ENCODE peak calls at places on chromosomes 2 and 18, in ten cellular contexts. D is GM06990, V is colonic mucosa, K is kidney epithelial cell, H is RWPE1, A is WERI-Rb-1, G is endodermal cell, J is A549, W is GM12865, S is BJ. E is an unnamed sample.
A peak's percentile ranks its signal among the peaks of the same experiment; 100 is the strongest.

GRCh38 chr2:128347701-128348504 is 29.2 kb upstream of the HS6ST1 start:
- DNase-seq in D (no peak), V (no peak), K (peak; percentile 52), H (no peak), A (no peak), G (peak; percentile 50), J (no peak), W (no peak), S (no peak), E (no peak)

GRCh38 chr2:229344151-229344551 is 73.1 kb upstream of the PID1 start:
- DNase-seq in D (no peak), V (no peak), K (no peak), H (peak; percentile 81), A (no peak), G (no peak), J (no peak), W (no peak), S (peak; percentile 73), E (no peak)

GRCh38 chr2:128792476-128793054 is 473.9 kb upstream of the HS6ST1 start:
- DNase-seq in D (no peak), V (peak; percentile 5), K (no peak), H (no peak), A (no peak), G (peak; percentile 12), J (no peak), W (no peak), S (no peak), E (no peak)

GRCh38 chr2:156483741-156484173 is 47.6 kb downstream of the GPD2 start:
- DNase-seq in D (no peak), V (no peak), K (no peak), H (no peak), A (no peak), G (no peak), J (no peak), W (no peak), S (no peak), E (no peak)

GRCh38 chr2:64086347-64087082 is 57.7 kb downstream of the PELI1 start:
- DNase-seq in D (no peak), V (no peak), K (no peak), H (no peak), A (no peak), G (no peak), J (no peak), W (no peak), S (no peak), E (no peak)

GRCh38 chr2:43109261-43109743 is 117.1 kb downstream of the ZFP36L2 start:
- DNase-seq in D (no peak), V (no peak), K (no peak), H (no peak), A (no peak), G (peak; percentile 21), J (no peak), W (no peak), S (no peak), E (no peak)

GRCh38 chr18:41917199-41917598 is 37.8 kb upstream of the PIK3C3 start:
- DNase-seq in D (no peak), V (no peak), K (no peak), H (no peak), A (no peak), G (no peak), J (no peak), W (no peak), S (no peak), E (no peak)

GRCh38 chr2:85706604-85707296 is 12.6 kb downstream of the GNLY start:
- DNase-seq in D (no peak), V (no peak), K (no peak), H (no peak), A (no peak), G (no peak), J (no peak), W (no peak), S (no peak), E (no peak)

GRCh38 chr2:190075623-190076022 is 13.1 kb upstream of the MSTN start:
- DNase-seq in D (no peak), V (no peak), K (no peak), H (no peak), A (no peak), G (no peak), J (no peak), W (no peak), S (no peak), E (no peak)

GRCh38 chr2:190068764-190069163 is 6.2 kb upstream of the MSTN start:
- DNase-seq in D (no peak), V (no peak), K (no peak), H (no peak), A (no peak), G (no peak), J (no peak), W (no peak), S (no peak), E (no peak)

GRCh38 chr2:190065839-190066238 is 3.3 kb upstream of the MSTN start:
- DNase-seq in D (no peak), V (no peak), K (no peak), H (no peak), A (no peak), G (no peak), J (no peak), W (no peak), S (no peak), E (no peak)

DNA sequence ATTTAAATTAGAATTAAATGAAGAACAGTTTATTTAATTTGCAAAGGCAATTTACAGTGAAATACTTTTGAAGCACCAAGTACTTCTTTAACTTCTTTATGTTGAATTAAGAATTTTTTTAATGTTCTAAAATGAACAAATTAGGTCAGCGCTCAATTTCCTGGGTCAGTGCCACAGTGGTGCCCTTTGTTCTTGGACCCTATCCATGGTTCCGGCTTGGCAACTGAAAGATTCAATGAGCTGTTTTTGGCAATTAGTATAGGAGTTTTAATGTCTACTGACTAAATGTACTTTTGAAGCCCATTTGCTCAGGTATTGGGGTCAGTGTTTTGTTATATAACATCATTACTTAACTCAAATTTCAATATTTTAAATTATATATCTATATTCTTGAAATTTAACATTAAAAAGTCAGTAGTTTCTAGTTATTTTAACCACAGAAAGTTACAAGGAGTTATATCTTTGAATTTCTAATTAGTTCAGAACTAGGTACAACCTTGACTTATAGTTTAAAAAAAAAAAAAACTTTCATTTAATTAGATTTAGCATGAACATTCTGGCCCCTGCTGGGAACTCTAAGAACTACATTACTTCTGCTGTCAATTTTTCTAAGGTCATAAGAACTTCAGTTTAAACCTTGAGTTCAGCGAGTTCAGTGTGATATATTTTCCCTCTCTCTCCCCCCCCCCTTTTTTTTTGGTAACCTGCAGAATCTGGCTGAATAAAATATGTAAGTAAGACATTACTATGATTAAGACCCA is 7.6 kb upstream of the MSTN start:
- DNase-seq in D (peak; percentile 19), V (peak; percentile 33), K (peak; percentile 26), H (peak; percentile 19), A (peak; percentile 22), G (no peak), J (peak; percentile 7), W (peak; percentile 83), S (peak; percentile 37), E (no peak)
- TF ChIP-seq CTCF in D (peak; percentile 62), V (peak; percentile 36), K (peak; percentile 62), H (peak; percentile 66), A (peak; percentile 21), G (peak; percentile 82), J (peak; percentile 82), W (peak; percentile 52), S (peak; percentile 58), E (peak; percentile 96)

GRCh38 chr2:8358179-8358578 is 323.7 kb upstream of the ID2 start:
- DNase-seq in D (no peak), V (no peak), K (no peak), H (no peak), A (no peak), G (no peak), J (no peak), W (peak; percentile 39), S (no peak), E (no peak)

GRCh38 chr2:8355046-8355445 is 326.8 kb upstream of the ID2 start:
- DNase-seq in D (no peak), V (no peak), K (no peak), H (no peak), A (peak; percentile 28), G (no peak), J (no peak), W (no peak), S (no peak), E (no peak)

GRCh38 chr2:8361930-8362329 is 319.9 kb upstream of the ID2 start:
- DNase-seq in D (no peak), V (no peak), K (no peak), H (no peak), A (no peak), G (no peak), J (no peak), W (no peak), S (no peak), E (no peak)

GRCh38 chr2:8352989-8353388 is 328.9 kb upstream of the ID2 start:
- DNase-seq in D (no peak), V (no peak), K (no peak), H (no peak), A (no peak), G (no peak), J (no peak), W (no peak), S (no peak), E (no peak)

DNA sequence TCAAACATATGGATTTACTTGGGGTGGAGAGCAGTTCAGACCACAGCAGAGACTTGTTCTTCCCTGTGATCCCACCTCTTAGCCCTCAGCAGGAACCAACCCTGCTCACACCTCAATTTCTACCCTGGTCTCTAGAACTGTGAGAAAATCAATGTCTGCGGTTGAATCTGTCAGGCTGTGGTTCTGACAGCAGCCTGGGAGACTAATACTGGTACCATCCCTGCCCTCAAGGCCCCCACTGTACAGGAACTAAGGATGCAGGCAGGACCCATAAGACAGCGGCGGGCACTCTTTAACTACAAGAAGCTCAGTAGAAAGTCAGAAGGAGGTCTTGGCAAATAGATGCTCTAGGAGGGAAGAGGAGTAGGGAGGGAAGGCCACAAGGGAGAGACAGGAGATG is 324.1 kb upstream of the ID2 start:
- DNase-seq in D (no peak), V (no peak), K (no peak), H (no peak), A (no peak), G (no peak), J (no peak), W (peak; percentile 61), S (no peak), E (no peak)
- TF ChIP-seq CTCF in D (no peak), V (no peak), K (no peak), H (no peak), A (no peak), G (no peak), J (no peak), W (no peak), S (no peak), E (no peak)

DNA sequence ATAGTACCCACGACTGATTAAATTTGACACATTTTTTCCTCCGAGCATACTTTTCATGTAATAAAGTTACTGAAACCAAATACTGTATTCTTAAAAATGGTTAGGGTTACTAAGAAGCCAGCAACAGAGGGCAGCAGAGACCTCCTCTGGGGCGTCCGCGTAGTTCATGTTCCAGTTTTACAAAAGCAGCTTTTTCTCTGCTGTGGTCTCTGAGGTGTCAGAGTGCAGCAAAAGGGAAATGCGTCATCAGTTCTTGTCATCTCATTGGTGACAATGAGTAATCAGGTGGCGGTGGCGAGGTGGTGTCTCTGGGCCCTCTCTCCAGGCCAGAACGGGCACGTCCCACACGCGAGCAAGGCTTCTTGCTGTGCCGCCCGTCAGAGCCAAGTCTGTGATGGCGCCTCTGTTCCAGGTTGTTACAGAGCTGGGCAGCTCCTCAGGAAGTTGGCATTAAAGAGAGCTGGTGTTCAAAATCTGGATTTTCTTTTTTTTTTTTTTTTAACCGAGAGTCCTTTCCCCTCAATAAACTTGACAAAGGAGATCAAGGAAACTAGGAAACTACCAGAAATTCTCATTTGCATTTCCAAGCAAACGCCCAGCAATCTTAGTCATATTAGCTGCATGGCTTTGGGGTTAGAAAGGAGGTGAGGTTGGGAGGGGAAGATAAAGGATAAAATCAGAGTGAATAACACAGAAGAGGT is 98.6 kb upstream of the BZW1 start:
- DNase-seq in D (peak; percentile 79), V (peak; percentile 93), K (peak; percentile 87), H (peak; percentile 69), A (peak; percentile 71), G (peak; percentile 88), J (peak; percentile 78), W (peak; percentile 98), S (peak; percentile 72), E (peak; percentile 46)
- TF ChIP-seq CTCF in D (peak; percentile 80), V (peak; percentile 61), K (peak; percentile 86), H (peak; percentile 90), A (peak; percentile 74), G (peak; percentile 91), J (peak; percentile 96), W (peak; percentile 78), S (peak; percentile 87), E (peak; percentile 99)

GRCh38 chr2:75998451-75998850 is 287.7 kb upstream of the GCFC2 start:
- DNase-seq in D (no peak), V (no peak), K (no peak), H (no peak), A (no peak), G (no peak), J (no peak), W (peak; percentile 3), S (no peak), E (no peak)

DNA sequence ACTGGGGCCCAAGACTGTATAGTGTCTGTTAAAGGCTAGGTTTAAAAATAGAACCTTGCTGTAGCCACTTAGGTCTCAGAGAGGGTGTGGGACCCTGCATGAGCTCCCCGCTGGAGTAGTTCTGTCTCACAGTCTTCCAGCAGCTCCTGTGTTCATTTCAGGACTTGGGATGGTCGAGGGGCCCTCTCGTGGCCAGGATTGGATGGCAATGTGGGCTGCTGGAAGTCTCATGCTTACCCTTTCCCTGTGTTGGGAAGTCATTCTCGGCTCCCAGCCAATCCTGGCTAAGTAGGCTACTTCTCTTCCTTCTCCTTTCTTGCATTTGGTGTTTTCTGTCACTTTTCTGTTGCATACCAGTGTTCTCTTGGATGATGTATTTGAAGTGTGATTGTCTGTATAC is 284.0 kb upstream of the GCFC2 start:
- DNase-seq in D (no peak), V (no peak), K (no peak), H (no peak), A (peak; percentile 31), G (peak; percentile 74), J (no peak), W (no peak), S (no peak), E (no peak)
- TF ChIP-seq CTCF in D (peak; percentile 9), V (no peak), K (no peak), H (no peak), A (peak; percentile 37), G (peak; percentile 65), J (no peak), W (no peak), S (no peak), E (no peak)

E was measured in chondrocyte.